ENCODE peak calls at places on chromosomes 5 and 9, in ten cellular contexts. One of them, this sample, is unnamed.

GRCh38 chr5:130286971-130287370 is 382.7 kb downstream of the CHSY3 start:
- DNase-seq in neural crest cell: no peak
- DNase-seq in right atrium auricular region: no peak
- DNase-seq in AG08395: peak
- DNase-seq in MCF 10A: no peak
- DNase-seq in AML-193: no peak
- DNase-seq in NCI-H748 treated with DMSO at 0.1 percent for 48 hours: no peak
- DNase-seq in CD4-positive, alpha-beta T cell: no peak
- DNase-seq in adipocyte: peak
- DNase-seq in T-helper 1 cell: no peak
- DNase-seq in this sample: peak

GRCh38 chr5:146877783-146878470 is 630 bp downstream of the PPP2R2B start:
- DNase-seq in neural crest cell: peak
- DNase-seq in right atrium auricular region: no peak
- DNase-seq in AG08395: no peak
- DNase-seq in MCF 10A: no peak
- DNase-seq in AML-193: peak
- DNase-seq in NCI-H748 treated with DMSO at 0.1 percent for 48 hours: peak
- DNase-seq in CD4-positive, alpha-beta T cell: no peak
- DNase-seq in adipocyte: peak
- DNase-seq in T-helper 1 cell: peak
- DNase-seq in this sample: peak

GRCh38 chr9:63817622-63818518 is 1467.1 kb downstream of the FOXD4L5 start:
- DNase-seq in neural crest cell: peak
- DNase-seq in right atrium auricular region: peak
- DNase-seq in AG08395: peak
- DNase-seq in MCF 10A: no peak
- DNase-seq in AML-193: no peak
- DNase-seq in NCI-H748 treated with DMSO at 0.1 percent for 48 hours: no peak
- DNase-seq in CD4-positive, alpha-beta T cell: peak
- DNase-seq in adipocyte: peak
- DNase-seq in T-helper 1 cell: peak
- DNase-seq in this sample: peak

GRCh38 chr9:100437860-100438805 is 11.2 kb downstream of the MSANTD3 start:
- DNase-seq in neural crest cell: peak
- DNase-seq in right atrium auricular region: peak
- DNase-seq in AG08395: peak
- DNase-seq in MCF 10A: peak
- DNase-seq in AML-193: peak
- DNase-seq in NCI-H748 treated with DMSO at 0.1 percent for 48 hours: peak
- DNase-seq in CD4-positive, alpha-beta T cell: peak
- DNase-seq in adipocyte: peak
- DNase-seq in T-helper 1 cell: peak
- DNase-seq in this sample: peak

GRCh38 chr5:139481580-139482049 is 943 bp downstream of the STING1 start:
- DNase-seq in neural crest cell: no peak
- DNase-seq in right atrium auricular region: no peak
- DNase-seq in AG08395: peak
- DNase-seq in MCF 10A: peak
- DNase-seq in AML-193: peak
- DNase-seq in NCI-H748 treated with DMSO at 0.1 percent for 48 hours: no peak
- DNase-seq in CD4-positive, alpha-beta T cell: peak
- DNase-seq in adipocyte: peak
- DNase-seq in T-helper 1 cell: no peak
- DNase-seq in this sample: peak

GRCh38 chr5:113161806-113162205 is 185.2 kb downstream of the DCP2 start:
- DNase-seq in neural crest cell: no peak
- DNase-seq in right atrium auricular region: no peak
- DNase-seq in AG08395: no peak
- DNase-seq in MCF 10A: peak
- DNase-seq in AML-193: no peak
- DNase-seq in NCI-H748 treated with DMSO at 0.1 percent for 48 hours: no peak
- DNase-seq in CD4-positive, alpha-beta T cell: no peak
- DNase-seq in adipocyte: no peak
- DNase-seq in T-helper 1 cell: no peak
- DNase-seq in this sample: no peak

GRCh38 chr5:126538579-126538978 is 56.4 kb downstream of the ALDH7A1 start:
- DNase-seq in neural crest cell: no peak
- DNase-seq in right atrium auricular region: no peak
- DNase-seq in AG08395: no peak
- DNase-seq in MCF 10A: no peak
- DNase-seq in AML-193: no peak
- DNase-seq in NCI-H748 treated with DMSO at 0.1 percent for 48 hours: no peak
- DNase-seq in CD4-positive, alpha-beta T cell: no peak
- DNase-seq in adipocyte: no peak
- DNase-seq in T-helper 1 cell: no peak
- DNase-seq in this sample: no peak

GRCh38 chr5:114325552-114325951 is 36.3 kb upstream of the KCNN2 start:
- DNase-seq in neural crest cell: no peak
- DNase-seq in right atrium auricular region: no peak
- DNase-seq in AG08395: no peak
- DNase-seq in MCF 10A: peak
- DNase-seq in AML-193: no peak
- DNase-seq in NCI-H748 treated with DMSO at 0.1 percent for 48 hours: no peak
- DNase-seq in CD4-positive, alpha-beta T cell: no peak
- DNase-seq in adipocyte: peak
- DNase-seq in T-helper 1 cell: no peak
- DNase-seq in this sample: no peak

GRCh38 chr9:37152365-37152764 is 32.0 kb downstream of the ZCCHC7 start:
- DNase-seq in neural crest cell: no peak
- DNase-seq in right atrium auricular region: no peak
- DNase-seq in AG08395: no peak
- DNase-seq in MCF 10A: no peak
- DNase-seq in AML-193: no peak
- DNase-seq in NCI-H748 treated with DMSO at 0.1 percent for 48 hours: no peak
- DNase-seq in CD4-positive, alpha-beta T cell: no peak
- DNase-seq in adipocyte: no peak
- DNase-seq in T-helper 1 cell: no peak
- DNase-seq in this sample: no peak

GRCh38 chr9:126293522-126293889 is 33.1 kb upstream of the MVB12B start:
- DNase-seq in neural crest cell: no peak
- DNase-seq in right atrium auricular region: peak
- DNase-seq in AG08395: no peak
- DNase-seq in MCF 10A: no peak
- DNase-seq in AML-193: no peak
- DNase-seq in NCI-H748 treated with DMSO at 0.1 percent for 48 hours: no peak
- DNase-seq in CD4-positive, alpha-beta T cell: no peak
- DNase-seq in adipocyte: no peak
- DNase-seq in T-helper 1 cell: no peak
- DNase-seq in this sample: no peak

GRCh38 chr9:106745457-106745856 is 117.5 kb upstream of the ZNF462 start:
- DNase-seq in neural crest cell: no peak
- DNase-seq in right atrium auricular region: no peak
- DNase-seq in AG08395: no peak
- DNase-seq in MCF 10A: peak
- DNase-seq in AML-193: no peak
- DNase-seq in NCI-H748 treated with DMSO at 0.1 percent for 48 hours: no peak
- DNase-seq in CD4-positive, alpha-beta T cell: no peak
- DNase-seq in adipocyte: peak
- DNase-seq in T-helper 1 cell: no peak
- DNase-seq in this sample: no peak

GRCh38 chr9:91809581-91810285 is 140.3 kb downstream of the ROR2 start:
- DNase-seq in neural crest cell: no peak
- DNase-seq in right atrium auricular region: no peak
- DNase-seq in AG08395: peak
- DNase-seq in MCF 10A: peak
- DNase-seq in AML-193: no peak
- DNase-seq in NCI-H748 treated with DMSO at 0.1 percent for 48 hours: no peak
- DNase-seq in CD4-positive, alpha-beta T cell: no peak
- DNase-seq in adipocyte: peak
- DNase-seq in T-helper 1 cell: no peak
- DNase-seq in this sample: peak

GRCh38 chr5:14218897-14219573 is 75.9 kb downstream of the TRIO start:
- DNase-seq in neural crest cell: no peak
- DNase-seq in right atrium auricular region: no peak
- DNase-seq in AG08395: no peak
- DNase-seq in MCF 10A: no peak
- DNase-seq in AML-193: no peak
- DNase-seq in NCI-H748 treated with DMSO at 0.1 percent for 48 hours: no peak
- DNase-seq in CD4-positive, alpha-beta T cell: no peak
- DNase-seq in adipocyte: peak
- DNase-seq in T-helper 1 cell: no peak
- DNase-seq in this sample: peak

GRCh38 chr9:131387394-131387793 is 6.5 kb upstream of the PRRC2B start:
- DNase-seq in neural crest cell: no peak
- DNase-seq in right atrium auricular region: no peak
- DNase-seq in AG08395: no peak
- DNase-seq in MCF 10A: no peak
- DNase-seq in AML-193: no peak
- DNase-seq in NCI-H748 treated with DMSO at 0.1 percent for 48 hours: no peak
- DNase-seq in CD4-positive, alpha-beta T cell: no peak
- DNase-seq in adipocyte: no peak
- DNase-seq in T-helper 1 cell: no peak
- DNase-seq in this sample: no peak

GRCh38 chr9:136485049-136485647 is 2.3 kb upstream of the SEC16A start:
- DNase-seq in neural crest cell: peak
- DNase-seq in right atrium auricular region: peak
- DNase-seq in AG08395: peak
- DNase-seq in MCF 10A: peak
- DNase-seq in AML-193: peak
- DNase-seq in NCI-H748 treated with DMSO at 0.1 percent for 48 hours: peak
- DNase-seq in CD4-positive, alpha-beta T cell: peak
- DNase-seq in adipocyte: peak
- DNase-seq in T-helper 1 cell: peak
- DNase-seq in this sample: peak

GRCh38 chr5:139344177-139344576 is 2.5 kb downstream of the PAIP2 start:
- DNase-seq in neural crest cell: no peak
- DNase-seq in right atrium auricular region: no peak
- DNase-seq in AG08395: no peak
- DNase-seq in MCF 10A: no peak
- DNase-seq in AML-193: no peak
- DNase-seq in NCI-H748 treated with DMSO at 0.1 percent for 48 hours: no peak
- DNase-seq in CD4-positive, alpha-beta T cell: no peak
- DNase-seq in adipocyte: no peak
- DNase-seq in T-helper 1 cell: no peak
- DNase-seq in this sample: no peak

GRCh38 chr9:110125207-110125751 is 82.7 kb downstream of the C9orf152 start:
- DNase-seq in neural crest cell: peak
- DNase-seq in right atrium auricular region: peak
- DNase-seq in AG08395: peak
- DNase-seq in MCF 10A: peak
- DNase-seq in AML-193: no peak
- DNase-seq in NCI-H748 treated with DMSO at 0.1 percent for 48 hours: no peak
- DNase-seq in CD4-positive, alpha-beta T cell: no peak
- DNase-seq in adipocyte: peak
- DNase-seq in T-helper 1 cell: no peak
- DNase-seq in this sample: peak

GRCh38 chr9:130381660-130382059 is 63.1 kb upstream of the ASS1 start:
- DNase-seq in neural crest cell: no peak
- DNase-seq in right atrium auricular region: no peak
- DNase-seq in AG08395: no peak
- DNase-seq in MCF 10A: no peak
- DNase-seq in AML-193: no peak
- DNase-seq in NCI-H748 treated with DMSO at 0.1 percent for 48 hours: no peak
- DNase-seq in CD4-positive, alpha-beta T cell: no peak
- DNase-seq in adipocyte: no peak
- DNase-seq in T-helper 1 cell: no peak
- DNase-seq in this sample: no peak

GRCh38 chr5:151483647-151484046 is 36.2 kb downstream of the SLC36A1 start:
- DNase-seq in neural crest cell: no peak
- DNase-seq in right atrium auricular region: no peak
- DNase-seq in AG08395: no peak
- DNase-seq in MCF 10A: no peak
- DNase-seq in AML-193: peak
- DNase-seq in NCI-H748 treated with DMSO at 0.1 percent for 48 hours: no peak
- DNase-seq in CD4-positive, alpha-beta T cell: no peak
- DNase-seq in adipocyte: no peak
- DNase-seq in T-helper 1 cell: no peak
- DNase-seq in this sample: no peak

GRCh38 chr9:107222020-107222522 is 61.0 kb upstream of the RAD23B start:
- DNase-seq in neural crest cell: no peak
- DNase-seq in right atrium auricular region: no peak
- DNase-seq in AG08395: no peak
- DNase-seq in MCF 10A: no peak
- DNase-seq in AML-193: no peak
- DNase-seq in NCI-H748 treated with DMSO at 0.1 percent for 48 hours: peak
- DNase-seq in CD4-positive, alpha-beta T cell: no peak
- DNase-seq in adipocyte: peak
- DNase-seq in T-helper 1 cell: no peak
- DNase-seq in this sample: no peak

GRCh38 chr5:177064500-177065277 is 22.0 kb upstream of the FGFR4 start:
- DNase-seq in neural crest cell: no peak
- DNase-seq in right atrium auricular region: no peak
- DNase-seq in AG08395: no peak
- DNase-seq in MCF 10A: no peak
- DNase-seq in AML-193: no peak
- DNase-seq in NCI-H748 treated with DMSO at 0.1 percent for 48 hours: no peak
- DNase-seq in CD4-positive, alpha-beta T cell: no peak
- DNase-seq in adipocyte: no peak
- DNase-seq in T-helper 1 cell: no peak
- DNase-seq in this sample: no peak